ENCODE peak calls at places on chromosomes 11 and 22, in ten cellular contexts. B is tibial artery; F is fibroblast of lung; H is mesendoderm; P is HCT116; Q is Peyer's patch; O is pancreas; T is CD4-positive, alpha-beta memory T cell; N is ascending aorta; L is Karpas-422. M is an unnamed sample. For H3K4me1, the result is how much of the 10 kb centered on the place peaks cover.

GRCh38 chr11:32118025-32118974 is 27.4 kb downstream of the RCN1 start:
- DNase-seq in P (peak), B (no peak), L (no peak), F (peak), T (no peak), H (no peak), Q (no peak), O (no peak), N (no peak), M (no peak)

GRCh38 chr22:35892192-35892591 is 136.4 kb downstream of the RBFOX2 start:
- DNase-seq in F (peak), T (no peak), Q (no peak), P (no peak), H (no peak), L (no peak), N (no peak), B (no peak), O (no peak), M (no peak)

GRCh38 chr11:119206512-119207299 is 567 bp downstream of the CBL start:
- DNase-seq in P (no peak), O (no peak), T (peak), B (peak), L (peak), N (peak), F (no peak), Q (peak), H (peak), M (peak)

GRCh38 chr11:75816561-75817239 is 1.7 kb downstream of the UVRAG start:
- DNase-seq in B (no peak), H (no peak), P (no peak), N (no peak), Q (no peak), O (no peak), F (no peak), T (no peak), L (peak), M (no peak)

GRCh38 chr11:131773626-131774025 is 403.2 kb downstream of the NTM start:
- DNase-seq in O (no peak), L (no peak), P (no peak), T (no peak), Q (no peak), B (no peak), H (no peak), N (no peak), F (peak), M (no peak)

GRCh38 chr11:20671856-20672546 is 2.6 kb downstream of the NELL1 start:
- DNase-seq in P (peak), O (no peak), F (no peak), H (peak), B (no peak), N (no peak), T (no peak), Q (no peak), L (no peak), M (no peak)

GRCh38 chr22:44091021-44091721 is 67.1 kb downstream of the PARVB start:
- DNase-seq in Q (no peak), O (no peak), N (no peak), B (no peak), T (peak), F (no peak), P (peak), H (peak), L (peak), M (no peak)

GRCh38 chr11:93521086-93521485 is 22.1 kb downstream of the SMCO4 start:
- DNase-seq in Q (no peak), B (no peak), T (no peak), O (no peak), H (no peak), N (no peak), L (no peak), P (no peak), F (no peak), M (no peak)

GRCh38 chr11:65906602-65907001 is 6.4 kb upstream of the FOSL1 start:
- DNase-seq in H (no peak), N (no peak), L (no peak), O (no peak), T (no peak), B (no peak), Q (no peak), P (no peak), F (no peak), M (no peak)

GRCh38 chr11:3010004-3010403 is 17.9 kb upstream of the NAP1L4 start:
- DNase-seq in Q (no peak), B (no peak), T (no peak), P (no peak), F (no peak), L (no peak), O (no peak), H (no peak), N (no peak), M (no peak)
- H3K4me1 ChIP-seq in Q (under half), B (under half), T (under half), P (under half), F (under half), L (under half), O (under half), H (under half), N (under half), M (under half)

DNA sequence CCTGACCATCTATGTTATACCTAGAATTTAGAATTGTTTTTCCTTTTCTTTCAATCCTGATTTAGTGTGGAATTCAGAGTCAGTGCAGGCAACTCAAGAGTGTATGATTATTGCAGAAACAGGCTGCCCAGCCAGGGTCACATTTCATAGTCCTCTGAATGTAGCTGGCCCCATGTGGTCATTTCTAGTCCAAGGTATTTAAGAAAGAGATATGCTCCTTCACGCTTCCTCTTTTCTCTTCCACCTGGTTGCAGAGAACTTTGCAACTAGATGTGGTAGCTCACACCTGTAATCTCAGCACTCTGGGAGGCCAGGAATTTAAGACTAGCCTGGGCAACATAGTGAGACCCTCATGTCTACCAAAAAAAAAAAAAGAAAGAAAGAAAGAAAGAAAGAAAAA is 27.6 kb upstream of the LDLRAD3 start:
- DNase-seq in T (no peak), L (no peak), F (no peak), P (no peak), O (no peak), N (no peak), Q (no peak), H (no peak), B (no peak), M (no peak)
- H3K4me1 ChIP-seq in T (under half), L (under half), F (under half), P (under half), O (under half), N (under half), Q (under half), H (under half), B (under half), M (under half)

GRCh38 chr11:117182551-117182935 is 4.0 kb downstream of the SIDT2 start:
- DNase-seq in Q (no peak), B (peak), F (no peak), H (no peak), O (peak), P (no peak), T (no peak), L (no peak), N (no peak), M (no peak)
- H3K4me1 ChIP-seq in Q (under half), B (under half), F (under half), H (under half), O (under half), P (under half), T (under half), L (under half), N (under half), M (under half)

GRCh38 chr11:33696931-33697638 is 3.5 kb downstream of the C11orf91 start:
- DNase-seq in O (no peak), B (no peak), T (no peak), F (no peak), L (no peak), H (no peak), P (no peak), N (no peak), Q (no peak), M (no peak)
- H3K4me1 ChIP-seq in O (under half), B (under half), T (under half), F (under half), L (under half), H (under half), P (half or more), N (under half), Q (under half), M (under half)